ENCODE peak calls at places on chromosomes 2 and 18, in five cellular contexts. F is A549; C is CD4-positive, alpha-beta T cell; V is Calu3; X is progenitor cell of endocrine pancreas. S is an unnamed sample.

GRCh38 chr18:23099621-23100020 is 35.7 kb upstream of the CABLES1 start:
- DNase-seq in F (peak; percentile 95), C (no peak), V (peak; percentile 79), X (no peak), S (no peak)

GRCh38 chr2:189344036-189344435 is 97.2 kb upstream of the WDR75 start:
- DNase-seq in F (no peak), C (no peak), V (no peak), X (no peak), S (no peak)

GRCh38 chr2:9112079-9112721 is 94.4 kb upstream of the ASAP2 start:
- DNase-seq in F (peak; percentile 65), C (no peak), V (peak; percentile 47), X (no peak), S (no peak)

GRCh38 chr2:15772196-15772595 is 168.2 kb upstream of the MYCN start:
- DNase-seq in F (no peak), C (no peak), V (no peak), X (no peak), S (no peak)

GRCh38 chr2:109683452-109683851 is 69.3 kb downstream of the SOWAHC start:
- DNase-seq in F (no peak), C (no peak), V (no peak), X (no peak), S (no peak)

GRCh38 chr2:1749750-1750149 is 5.4 kb upstream of the PXDN start:
- DNase-seq in F (no peak), C (no peak), V (no peak), X (no peak), S (no peak)

GRCh38 chr18:48649231-48649630 is 110.4 kb downstream of the CTIF start:
- DNase-seq in F (no peak), C (no peak), V (no peak), X (peak; percentile 55), S (no peak)

GRCh38 chr2:226031962-226032441 is 632.5 kb downstream of the NYAP2 start:
- DNase-seq in F (no peak), C (no peak), V (no peak), X (no peak), S (no peak)

GRCh38 chr2:128642801-128643200 is 324.1 kb upstream of the HS6ST1 start:
- DNase-seq in F (no peak), C (peak; percentile 1), V (no peak), X (peak; percentile 0), S (no peak)

GRCh38 chr18:36899289-36899688 is 70.4 kb downstream of the KIAA1328 start:
- DNase-seq in F (peak; percentile 55), C (no peak), V (no peak), X (no peak), S (no peak)

GRCh38 chr2:177174456-177174855 is 38.1 kb upstream of the HNRNPA3 start:
- DNase-seq in F (no peak), C (no peak), V (no peak), X (no peak), S (no peak)

GRCh38 chr2:232982926-232983668 is 30.0 kb downstream of the NGEF start:
- DNase-seq in F (no peak), C (no peak), V (no peak), X (no peak), S (no peak)

GRCh38 chr18:67433971-67434370 is 82.5 kb downstream of the DSEL start:
- DNase-seq in F (no peak), C (no peak), V (no peak), X (no peak), S (no peak)

GRCh38 chr18:36089001-36089400 is 21.6 kb upstream of the RPRD1A start:
- DNase-seq in F (no peak), C (no peak), V (no peak), X (no peak), S (no peak)

GRCh38 chr2:3200420-3200939 is 177.1 kb downstream of the EIPR1 start:
- DNase-seq in F (no peak), C (no peak), V (no peak), X (no peak), S (no peak)

GRCh38 chr2:25981596-25982272 is 563 bp downstream of the KIF3C start:
- DNase-seq in F (no peak), C (peak; percentile 35), V (no peak), X (peak; percentile 24), S (no peak)

GRCh38 chr2:206693399-206694137 is 24.6 kb downstream of the DYTN start:
- DNase-seq in F (peak; percentile 71), C (no peak), V (peak; percentile 58), X (peak; percentile 24), S (peak; percentile 51)

GRCh38 chr2:190838492-190838910 is 42.1 kb upstream of the GLS start:
- DNase-seq in F (peak; percentile 57), C (no peak), V (no peak), X (no peak), S (no peak)

GRCh38 chr2:161238559-161239415 is 69.4 kb upstream of the PSMD14 start:
- DNase-seq in F (peak; percentile 50), C (peak; percentile 64), V (peak; percentile 61), X (peak; percentile 20), S (peak; percentile 50)

GRCh38 chr2:30679416-30680088 is 127.7 kb downstream of the CAPN13 start:
- DNase-seq in F (peak; percentile 33), C (no peak), V (no peak), X (no peak), S (no peak)

GRCh38 chr2:99862566-99862965 is 279.8 kb downstream of the AFF3 start:
- DNase-seq in F (no peak), C (no peak), V (no peak), X (no peak), S (no peak)

GRCh38 chr2:235045973-235046343 is 94.1 kb downstream of the SH3BP4 start:
- DNase-seq in F (no peak), C (no peak), V (no peak), X (no peak), S (no peak)

GRCh38 chr2:68753318-68753717 is 18.7 kb downstream of the ARHGAP25 start:
- DNase-seq in F (no peak), C (no peak), V (no peak), X (no peak), S (no peak)

GRCh38 chr2:174180165-174180724 is 68.1 kb downstream of the OLA1 start:
- DNase-seq in F (peak; percentile 42), C (no peak), V (no peak), X (no peak), S (no peak)

GRCh38 chr18:41162191-41162590 is 792.8 kb upstream of the PIK3C3 start:
- DNase-seq in F (no peak), C (no peak), V (no peak), X (no peak), S (no peak)

GRCh38 chr18:30016179-30016578 is 1026.4 kb downstream of the DSC3 start:
- DNase-seq in F (no peak), C (no peak), V (no peak), X (no peak), S (no peak)

GRCh38 chr2:241018051-241018891 is 19.9 kb downstream of the SNED1 start:
- DNase-seq in F (no peak), C (no peak), V (no peak), X (no peak), S (no peak)

GRCh38 chr2:197184959-197185586 is 125.5 kb downstream of the ANKRD44 start:
- DNase-seq in F (no peak), C (no peak), V (no peak), X (no peak), S (no peak)

GRCh38 chr2:127624321-127625145 is 21.4 kb upstream of the GPR17 start:
- DNase-seq in F (no peak), C (no peak), V (no peak), X (no peak), S (no peak)

GRCh38 chr2:226048625-226049024 is 649.1 kb downstream of the NYAP2 start:
- DNase-seq in F (peak; percentile 63), C (no peak), V (peak; percentile 17), X (no peak), S (no peak)

GRCh38 chr2:200239216-200239615 is 67.3 kb upstream of the SPATS2L start:
- DNase-seq in F (no peak), C (no peak), V (no peak), X (no peak), S (no peak)

GRCh38 chr2:235591921-235592320 is 98.1 kb downstream of the AGAP1 start:
- DNase-seq in F (no peak), C (no peak), V (no peak), X (no peak), S (no peak)

GRCh38 chr2:75174981-75175380 is 24.3 kb downstream of the TACR1 start:
- DNase-seq in F (no peak), C (no peak), V (no peak), X (no peak), S (no peak)

GRCh38 chr18:9433616-9434239 is 41.6 kb upstream of the RALBP1 start:
- DNase-seq in F (no peak), C (no peak), V (no peak), X (no peak), S (no peak)

GRCh38 chr2:239910851-239911629 is 114.1 kb downstream of the NDUFA10 start:
- DNase-seq in F (no peak), C (no peak), V (no peak), X (no peak), S (no peak)

GRCh38 chr2:86239745-86240144 is 40.5 kb downstream of the MRPL35 start:
- DNase-seq in F (no peak), C (no peak), V (no peak), X (no peak), S (no peak)

GRCh38 chr2:86243272-86243671 is 44.0 kb downstream of the MRPL35 start:
- DNase-seq in F (no peak), C (no peak), V (no peak), X (no peak), S (no peak)

GRCh38 chr2:86240251-86240650 is 41.0 kb downstream of the MRPL35 start:
- DNase-seq in F (no peak), C (no peak), V (no peak), X (no peak), S (no peak)

GRCh38 chr2:86241611-86242010 is 42.4 kb downstream of the MRPL35 start:
- DNase-seq in F (no peak), C (no peak), V (no peak), X (no peak), S (no peak)

GRCh38 chr2:86243950-86244733 is 44.9 kb downstream of the MRPL35 start:
- DNase-seq in F (no peak), C (no peak), V (no peak), X (no peak), S (no peak)
- TF ChIP-seq CTCF in F (no peak), C (no peak), V (no peak), X (peak; percentile 34), S (peak; percentile 42)

GRCh38 chr2:10162586-10163497 is 40.3 kb downstream of the RRM2 start:
- DNase-seq in F (peak; percentile 27), C (no peak), V (peak; percentile 23), X (no peak), S (peak; percentile 35)
- TF ChIP-seq CTCF in F (peak; percentile 7), C (no peak), V (no peak), X (peak; percentile 36), S (peak; percentile 37)

GRCh38 chr18:80200171-80200931 is 47.0 kb downstream of the PARD6G start:
- DNase-seq in F (peak; percentile 29), C (no peak), V (no peak), X (no peak), S (peak; percentile 18)
- TF ChIP-seq CTCF in F (peak; percentile 32), C (no peak), V (no peak), X (no peak), S (no peak)

GRCh38 chr2:210584834-210585233 is 28.4 kb downstream of the CPS1 start:
- DNase-seq in F (peak; percentile 46), C (no peak), V (no peak), X (no peak), S (no peak)
- TF ChIP-seq CTCF in F (no peak), C (no peak), V (no peak), X (no peak), S (no peak)

GRCh38 chr18:64966667-64967066 is 784.1 kb upstream of the CDH7 start:
- DNase-seq in F (no peak), C (no peak), V (peak; percentile 24), X (no peak), S (no peak)
- TF ChIP-seq CTCF in F (no peak), C (no peak), V (no peak), X (peak; percentile 27), S (no peak)